ENCODE peak calls at places on chromosomes 11 and 22, in eight cellular contexts. Z is MM.1S, B is stomach, N is colonic mucosa, G is H1, M is thoracic aorta, V is ovary, C is PC-3. P is an unnamed sample.
A peak's percentile ranks its signal among the peaks of the same experiment; 100 is the strongest.

GRCh38 chr11:105168457-105168856 is 28.9 kb upstream of the CARD18 start:
- DNase-seq in G (no peak), C (peak; percentile 76), V (no peak), M (no peak), Z (no peak), N (no peak), B (no peak), P (no peak)

GRCh38 chr11:35893796-35894475 is 49.9 kb upstream of the LDLRAD3 start:
- DNase-seq in B (no peak), N (peak; percentile 35), M (no peak), Z (no peak), G (no peak), V (no peak), C (peak; percentile 95), P (no peak)

GRCh38 chr22:40583058-40583741 is 53.3 kb downstream of the MRTFA start:
- DNase-seq in B (no peak), N (no peak), C (no peak), Z (no peak), G (no peak), M (no peak), V (no peak), P (no peak)

GRCh38 chr22:22210375-22210774 is 34.2 kb upstream of the VPREB1 start:
- DNase-seq in Z (peak; percentile 41), B (no peak), V (no peak), N (no peak), C (peak; percentile 79), M (no peak), G (no peak), P (no peak)

GRCh38 chr22:33835196-33835788 is 85.0 kb downstream of the LARGE1 start:
- DNase-seq in M (no peak), Z (no peak), B (no peak), V (no peak), N (peak; percentile 39), G (no peak), C (no peak), P (no peak)

GRCh38 chr11:69518081-69518950 is 36.9 kb downstream of the LINC01488 start:
- DNase-seq in C (no peak), M (no peak), G (no peak), V (no peak), N (no peak), Z (no peak), B (no peak), P (no peak)

GRCh38 chr11:58059011-58059358 is 28.2 kb downstream of the OR6Q1 start:
- DNase-seq in M (no peak), N (no peak), C (peak; percentile 64), G (no peak), B (no peak), Z (no peak), V (no peak), P (no peak)

GRCh38 chr11:108743851-108744250 is 79.0 kb downstream of the DDX10 start:
- DNase-seq in G (no peak), C (no peak), M (no peak), B (no peak), N (no peak), V (no peak), Z (no peak), P (no peak)

GRCh38 chr11:10758959-10759358 is 7.9 kb downstream of the CTR9 start:
- DNase-seq in M (no peak), C (peak; percentile 25), B (no peak), Z (no peak), V (no peak), N (no peak), G (no peak), P (no peak)

GRCh38 chr11:130202009-130202817 is 42.6 kb downstream of the ST14 start:
- DNase-seq in N (no peak), C (no peak), M (no peak), B (no peak), Z (no peak), V (no peak), G (no peak), P (no peak)

GRCh38 chr11:131609317-131609716 is 238.9 kb downstream of the NTM start:
- DNase-seq in B (no peak), Z (no peak), V (no peak), C (no peak), G (no peak), M (no peak), N (no peak), P (no peak)

GRCh38 chr11:24406389-24406788 is 90.5 kb upstream of the LUZP2 start:
- DNase-seq in N (no peak), V (no peak), M (no peak), Z (no peak), B (no peak), C (no peak), G (no peak), P (no peak)

GRCh38 chr11:26909429-26910009 is 84.4 kb upstream of the FIBIN start:
- DNase-seq in M (no peak), N (no peak), Z (no peak), B (no peak), V (no peak), C (no peak), G (no peak), P (no peak)

GRCh38 chr11:10309163-10310093 is 4.6 kb downstream of the ADM start:
- DNase-seq in C (peak; percentile 89), V (peak; percentile 55), Z (peak; percentile 68), M (no peak), B (peak; percentile 91), N (peak; percentile 78), G (no peak), P (peak; percentile 86)

GRCh38 chr11:81673001-81673400 is 1060.7 kb downstream of the FAM181B start:
- DNase-seq in N (no peak), C (no peak), G (no peak), B (no peak), V (no peak), Z (no peak), M (no peak), P (no peak)

GRCh38 chr11:70209391-70209912 is 6.4 kb downstream of the FADD start:
- DNase-seq in G (no peak), C (no peak), Z (no peak), M (no peak), N (no peak), B (no peak), V (no peak), P (no peak)

GRCh38 chr11:47105541-47105940 is 71.1 kb downstream of the ARFGAP2 start:
- DNase-seq in V (no peak), Z (no peak), M (no peak), C (no peak), B (no peak), G (no peak), N (no peak), P (no peak)

GRCh38 chr22:20742764-20743163 is 31.1 kb upstream of the SERPIND1 start:
- DNase-seq in V (no peak), M (no peak), N (no peak), G (no peak), C (no peak), Z (no peak), B (no peak), P (no peak)
- H3K36me3 ChIP-seq in V (no peaks in the 10 kb centered on the region), M (peaks cover 46% of the 10 kb centered on the region), N (peaks cover 3% of the 10 kb centered on the region), G (no peaks in the 10 kb centered on the region), C (peaks cover 11% of the 10 kb centered on the region), Z (no peaks in the 10 kb centered on the region), B (peaks cover 84% of the 10 kb centered on the region), P (peaks cover 37% of the 10 kb centered on the region)

GRCh38 chr11:75189911-75190310 is 39.0 kb downstream of the SLCO2B1 start:
- DNase-seq in N (no peak), V (no peak), M (no peak), G (no peak), B (no peak), Z (no peak), C (no peak), P (no peak)

GRCh38 chr11:75189075-75189474 is 38.2 kb downstream of the SLCO2B1 start:
- DNase-seq in N (no peak), C (no peak), V (no peak), M (no peak), G (no peak), Z (no peak), B (no peak), P (no peak)

GRCh38 chr11:75190652-75191329 is 39.9 kb downstream of the SLCO2B1 start:
- DNase-seq in M (no peak), C (no peak), Z (no peak), N (no peak), G (no peak), B (no peak), V (no peak), P (no peak)

GRCh38 chr11:75193271-75193670 is 42.4 kb downstream of the SLCO2B1 start:
- DNase-seq in G (no peak), V (no peak), C (no peak), M (no peak), Z (no peak), B (no peak), N (no peak), P (no peak)

GRCh38 chr11:75191330-75191717 is 40.4 kb downstream of the SLCO2B1 start:
- DNase-seq in Z (no peak), B (no peak), N (no peak), M (no peak), C (no peak), V (no peak), G (no peak), P (no peak)
- H3K27me3 ChIP-seq in Z (peaks cover 4% of the 10 kb centered on the region), B (no peaks in the 10 kb centered on the region), N (no peaks in the 10 kb centered on the region), M (no peaks in the 10 kb centered on the region), C (peaks cover 43% of the 10 kb centered on the region), V (no peaks in the 10 kb centered on the region), G (no peaks in the 10 kb centered on the region), P (no peaks in the 10 kb centered on the region)

DNA sequence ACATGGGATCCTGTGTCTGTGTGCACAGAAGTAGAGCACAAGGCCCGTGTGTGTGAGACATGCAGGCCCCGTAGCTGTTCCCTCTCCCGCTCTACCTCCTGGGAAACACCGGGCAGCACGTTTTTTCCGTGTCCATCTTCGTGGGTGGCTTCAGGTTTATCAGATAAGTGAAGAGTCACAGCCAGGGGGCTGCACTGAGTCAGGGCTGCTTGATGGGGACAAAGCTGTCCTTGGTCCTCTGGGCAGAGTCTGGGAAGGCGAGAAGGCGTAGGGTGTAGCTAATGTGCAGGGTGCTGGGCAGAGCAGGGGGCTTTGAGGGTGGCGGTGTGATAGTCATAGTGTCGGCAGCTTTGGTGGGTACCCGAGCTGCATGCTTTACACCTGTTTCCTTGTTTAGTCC is 23.7 kb downstream of the INCENP start:
- DNase-seq in Z (no peak), C (no peak), G (no peak), B (peak; percentile 14), M (no peak), V (no peak), N (no peak), P (no peak)
- H3K36me3 ChIP-seq in Z (peaks cover 24% of the 10 kb centered on the region), C (peaks cover 75% of the 10 kb centered on the region), G (peaks cover 87% of the 10 kb centered on the region), B (peaks cover 100% of the 10 kb centered on the region), M (peaks cover 54% of the 10 kb centered on the region), V (no peaks in the 10 kb centered on the region), N (no peaks in the 10 kb centered on the region), P (peaks cover 59% of the 10 kb centered on the region)

GRCh38 chr11:114089748-114090147 is 30.2 kb downstream of the ZBTB16 start:
- DNase-seq in N (no peak), B (no peak), V (no peak), M (no peak), G (no peak), Z (no peak), C (no peak), P (no peak)

GRCh38 chr11:114088216-114088615 is 28.7 kb downstream of the ZBTB16 start:
- DNase-seq in Z (no peak), V (no peak), G (no peak), B (no peak), N (no peak), M (no peak), C (peak; percentile 23), P (no peak)

GRCh38 chr11:114087028-114087427 is 27.5 kb downstream of the ZBTB16 start:
- DNase-seq in G (no peak), Z (no peak), C (no peak), N (no peak), V (no peak), B (no peak), M (no peak), P (no peak)

GRCh38 chr11:114090225-114090624 is 30.7 kb downstream of the ZBTB16 start:
- DNase-seq in N (no peak), B (no peak), Z (no peak), V (no peak), G (no peak), C (no peak), M (no peak), P (no peak)

GRCh38 chr11:114088836-114089235 is 29.3 kb downstream of the ZBTB16 start:
- DNase-seq in Z (no peak), M (no peak), G (no peak), B (no peak), N (no peak), C (no peak), V (no peak), P (no peak)
- H3K27me3 ChIP-seq in Z (no peaks in the 10 kb centered on the region), M (no peaks in the 10 kb centered on the region), G (no peaks in the 10 kb centered on the region), B (no peaks in the 10 kb centered on the region), N (no peaks in the 10 kb centered on the region), C (peaks cover 47% of the 10 kb centered on the region), V (no peaks in the 10 kb centered on the region), P (no peaks in the 10 kb centered on the region)